ENCODE peak calls at places on chromosomes 1 and 21, in six cellular contexts. One of them, this sample, is unnamed.

GRCh38 chr21:34693192-34693810 is 24.5 kb downstream of the CLIC6 start:
- DNase-seq in pancreas: no peak
- DNase-seq in spleen: no peak
- DNase-seq in MM.1S: peak; percentile 78
- DNase-seq in left ventricle myocardium inferior: no peak
- DNase-seq in gastrocnemius medialis: peak; percentile 38
- DNase-seq in this sample: no peak

GRCh38 chr1:924619-925323 is 1.0 kb downstream of the SAMD11 start:
- DNase-seq in pancreas: peak; percentile 60
- DNase-seq in spleen: no peak
- DNase-seq in MM.1S: no peak
- DNase-seq in left ventricle myocardium inferior: no peak
- DNase-seq in gastrocnemius medialis: no peak
- DNase-seq in this sample: no peak

GRCh38 chr1:119531606-119532323 is 24.8 kb downstream of the HSD3B1 start:
- DNase-seq in pancreas: no peak
- DNase-seq in spleen: no peak
- DNase-seq in MM.1S: no peak
- DNase-seq in left ventricle myocardium inferior: no peak
- DNase-seq in gastrocnemius medialis: no peak
- DNase-seq in this sample: no peak

GRCh38 chr1:50538476-50538875 is 115.2 kb upstream of the DMRTA2 start:
- DNase-seq in pancreas: no peak
- DNase-seq in spleen: no peak
- DNase-seq in MM.1S: no peak
- DNase-seq in left ventricle myocardium inferior: no peak
- DNase-seq in gastrocnemius medialis: no peak
- DNase-seq in this sample: no peak

GRCh38 chr21:32412162-32412997 is at the start of gene EVA1C:
- DNase-seq in pancreas: peak; percentile 85
- DNase-seq in spleen: peak; percentile 86
- DNase-seq in MM.1S: no peak
- DNase-seq in left ventricle myocardium inferior: peak; percentile 78
- DNase-seq in gastrocnemius medialis: peak; percentile 39
- DNase-seq in this sample: peak; percentile 68

GRCh38 chr1:167927075-167927754 is 9.3 kb upstream of the DCAF6 start:
- DNase-seq in pancreas: no peak
- DNase-seq in spleen: no peak
- DNase-seq in MM.1S: no peak
- DNase-seq in left ventricle myocardium inferior: no peak
- DNase-seq in gastrocnemius medialis: no peak
- DNase-seq in this sample: no peak

GRCh38 chr1:193489191-193489590 is 302.8 kb upstream of the B3GALT2 start:
- DNase-seq in pancreas: no peak
- DNase-seq in spleen: no peak
- DNase-seq in MM.1S: no peak
- DNase-seq in left ventricle myocardium inferior: no peak
- DNase-seq in gastrocnemius medialis: no peak
- DNase-seq in this sample: no peak

GRCh38 chr1:75171876-75172275 is 37.7 kb downstream of the LHX8 start:
- DNase-seq in pancreas: no peak
- DNase-seq in spleen: no peak
- DNase-seq in MM.1S: no peak
- DNase-seq in left ventricle myocardium inferior: no peak
- DNase-seq in gastrocnemius medialis: no peak
- DNase-seq in this sample: no peak

GRCh38 chr1:234337233-234337632 is 36.0 kb upstream of the COA6 start:
- DNase-seq in pancreas: no peak
- DNase-seq in spleen: no peak
- DNase-seq in MM.1S: no peak
- DNase-seq in left ventricle myocardium inferior: no peak
- DNase-seq in gastrocnemius medialis: no peak
- DNase-seq in this sample: no peak

GRCh38 chr1:117173006-117173405 is 37.7 kb downstream of the VTCN1 start:
- DNase-seq in pancreas: no peak
- DNase-seq in spleen: no peak
- DNase-seq in MM.1S: no peak
- DNase-seq in left ventricle myocardium inferior: no peak
- DNase-seq in gastrocnemius medialis: no peak
- DNase-seq in this sample: no peak

GRCh38 chr1:67294836-67295622 is 12.6 kb upstream of the IL12RB2 start:
- DNase-seq in pancreas: no peak
- DNase-seq in spleen: no peak
- DNase-seq in MM.1S: no peak
- DNase-seq in left ventricle myocardium inferior: no peak
- DNase-seq in gastrocnemius medialis: no peak
- DNase-seq in this sample: no peak

GRCh38 chr1:53121319-53122172 is 20.9 kb downstream of the SLC1A7 start:
- DNase-seq in pancreas: no peak
- DNase-seq in spleen: no peak
- DNase-seq in MM.1S: no peak
- DNase-seq in left ventricle myocardium inferior: peak; percentile 69
- DNase-seq in gastrocnemius medialis: no peak
- DNase-seq in this sample: no peak

GRCh38 chr1:17903386-17903785 is 148.3 kb downstream of the ACTL8 start:
- DNase-seq in pancreas: peak; percentile 53
- DNase-seq in spleen: no peak
- DNase-seq in MM.1S: no peak
- DNase-seq in left ventricle myocardium inferior: no peak
- DNase-seq in gastrocnemius medialis: no peak
- DNase-seq in this sample: no peak

GRCh38 chr21:33871171-33871570 is 44.4 kb downstream of the ATP5PO start:
- DNase-seq in pancreas: no peak
- DNase-seq in spleen: no peak
- DNase-seq in MM.1S: no peak
- DNase-seq in left ventricle myocardium inferior: no peak
- DNase-seq in gastrocnemius medialis: no peak
- DNase-seq in this sample: no peak

GRCh38 chr1:110570307-110570706 is 35.9 kb downstream of the KCNA2 start:
- DNase-seq in pancreas: no peak
- DNase-seq in spleen: no peak
- DNase-seq in MM.1S: no peak
- DNase-seq in left ventricle myocardium inferior: no peak
- DNase-seq in gastrocnemius medialis: no peak
- DNase-seq in this sample: no peak

GRCh38 chr1:171948491-171948890 is 107.2 kb downstream of the DNM3 start:
- DNase-seq in pancreas: no peak
- DNase-seq in spleen: no peak
- DNase-seq in MM.1S: no peak
- DNase-seq in left ventricle myocardium inferior: no peak
- DNase-seq in gastrocnemius medialis: no peak
- DNase-seq in this sample: no peak

GRCh38 chr1:238624786-238625185 is 734.1 kb upstream of the ZP4 start:
- DNase-seq in pancreas: no peak
- DNase-seq in spleen: no peak
- DNase-seq in MM.1S: no peak
- DNase-seq in left ventricle myocardium inferior: no peak
- DNase-seq in gastrocnemius medialis: no peak
- DNase-seq in this sample: no peak

GRCh38 chr1:53111073-53111556 is 31.3 kb downstream of the SLC1A7 start:
- DNase-seq in pancreas: no peak
- DNase-seq in spleen: no peak
- DNase-seq in MM.1S: no peak
- DNase-seq in left ventricle myocardium inferior: no peak
- DNase-seq in gastrocnemius medialis: no peak
- DNase-seq in this sample: no peak

GRCh38 chr1:204923626-204924012 is 53.0 kb downstream of the NFASC start:
- DNase-seq in pancreas: no peak
- DNase-seq in spleen: no peak
- DNase-seq in MM.1S: no peak
- DNase-seq in left ventricle myocardium inferior: no peak
- DNase-seq in gastrocnemius medialis: no peak
- DNase-seq in this sample: no peak

GRCh38 chr1:100989306-100990077 is 36.1 kb downstream of the DPH5 start:
- DNase-seq in pancreas: no peak
- DNase-seq in spleen: no peak
- DNase-seq in MM.1S: no peak
- DNase-seq in left ventricle myocardium inferior: no peak
- DNase-seq in gastrocnemius medialis: no peak
- DNase-seq in this sample: no peak

GRCh38 chr1:161733526-161733925 is 12.2 kb downstream of the FCRLB start:
- DNase-seq in pancreas: no peak
- DNase-seq in spleen: no peak
- DNase-seq in MM.1S: no peak
- DNase-seq in left ventricle myocardium inferior: no peak
- DNase-seq in gastrocnemius medialis: no peak
- DNase-seq in this sample: no peak

GRCh38 chr1:146012703-146013565 is 8.6 kb downstream of the HJV start:
- DNase-seq in pancreas: no peak
- DNase-seq in spleen: no peak
- DNase-seq in MM.1S: peak; percentile 81
- DNase-seq in left ventricle myocardium inferior: no peak
- DNase-seq in gastrocnemius medialis: no peak
- DNase-seq in this sample: peak; percentile 65

GRCh38 chr1:230758705-230759354 is 11.6 kb downstream of the CAPN9 start:
- DNase-seq in pancreas: no peak
- DNase-seq in spleen: no peak
- DNase-seq in MM.1S: no peak
- DNase-seq in left ventricle myocardium inferior: no peak
- DNase-seq in gastrocnemius medialis: no peak
- DNase-seq in this sample: no peak

GRCh38 chr1:156233421-156234127 is 8.4 kb upstream of the BGLAP start:
- DNase-seq in pancreas: no peak
- DNase-seq in spleen: no peak
- DNase-seq in MM.1S: no peak
- DNase-seq in left ventricle myocardium inferior: no peak
- DNase-seq in gastrocnemius medialis: no peak
- DNase-seq in this sample: no peak

GRCh38 chr1:218668151-218668550 is 323.0 kb downstream of the TGFB2 start:
- DNase-seq in pancreas: no peak
- DNase-seq in spleen: no peak
- DNase-seq in MM.1S: no peak
- DNase-seq in left ventricle myocardium inferior: no peak
- DNase-seq in gastrocnemius medialis: no peak
- DNase-seq in this sample: no peak

GRCh38 chr1:62022348-62022747 is 172.3 kb upstream of the L1TD1 start:
- DNase-seq in pancreas: no peak
- DNase-seq in spleen: no peak
- DNase-seq in MM.1S: no peak
- DNase-seq in left ventricle myocardium inferior: no peak
- DNase-seq in gastrocnemius medialis: no peak
- DNase-seq in this sample: no peak
- H3K4me1 ChIP-seq in pancreas: no peaks in the 10 kb centered on the region
- H3K4me1 ChIP-seq in spleen: no peaks in the 10 kb centered on the region
- H3K4me1 ChIP-seq in MM.1S: no peaks in the 10 kb centered on the region
- H3K4me1 ChIP-seq in left ventricle myocardium inferior: peaks cover 37% of the 10 kb centered on the region
- H3K4me1 ChIP-seq in gastrocnemius medialis: peaks cover 17% of the 10 kb centered on the region
- H3K4me1 ChIP-seq in this sample: no peaks in the 10 kb centered on the region

GRCh38 chr1:158176399-158176798 is 4.3 kb upstream of the CD1D start:
- DNase-seq in pancreas: no peak
- DNase-seq in spleen: no peak
- DNase-seq in MM.1S: no peak
- DNase-seq in left ventricle myocardium inferior: no peak
- DNase-seq in gastrocnemius medialis: no peak
- DNase-seq in this sample: no peak

GRCh38 chr1:158180741-158181576 is at the start of gene CD1D:
- DNase-seq in pancreas: peak; percentile 24
- DNase-seq in spleen: peak; percentile 89
- DNase-seq in MM.1S: no peak
- DNase-seq in left ventricle myocardium inferior: peak; percentile 33
- DNase-seq in gastrocnemius medialis: no peak
- DNase-seq in this sample: no peak

GRCh38 chr1:158179301-158180041 is 1.2 kb upstream of the CD1D start:
- DNase-seq in pancreas: no peak
- DNase-seq in spleen: no peak
- DNase-seq in MM.1S: peak; percentile 70
- DNase-seq in left ventricle myocardium inferior: no peak
- DNase-seq in gastrocnemius medialis: no peak
- DNase-seq in this sample: no peak

GRCh38 chr1:158181577-158181922 is 855 bp downstream of the CD1D start:
- DNase-seq in pancreas: no peak
- DNase-seq in spleen: no peak
- DNase-seq in MM.1S: no peak
- DNase-seq in left ventricle myocardium inferior: no peak
- DNase-seq in gastrocnemius medialis: no peak
- DNase-seq in this sample: no peak

GRCh38 chr1:158177705-158178450 is 2.8 kb upstream of the CD1D start:
- DNase-seq in pancreas: peak; percentile 87
- DNase-seq in spleen: peak; percentile 97
- DNase-seq in MM.1S: peak; percentile 59
- DNase-seq in left ventricle myocardium inferior: peak; percentile 97
- DNase-seq in gastrocnemius medialis: peak; percentile 91
- DNase-seq in this sample: no peak
- H3K27me3 ChIP-seq in pancreas: peaks cover 3% of the 10 kb centered on the region
- H3K27me3 ChIP-seq in spleen: peaks cover 45% of the 10 kb centered on the region
- H3K27me3 ChIP-seq in MM.1S: peaks cover 95% of the 10 kb centered on the region
- H3K27me3 ChIP-seq in left ventricle myocardium inferior: peaks cover 5% of the 10 kb centered on the region
- H3K27me3 ChIP-seq in gastrocnemius medialis: no peaks in the 10 kb centered on the region
- H3K27me3 ChIP-seq in this sample: peaks cover 18% of the 10 kb centered on the region

GRCh38 chr1:46805755-46806154 is 6.9 kb downstream of the CYP4B1 start:
- DNase-seq in pancreas: no peak
- DNase-seq in spleen: no peak
- DNase-seq in MM.1S: no peak
- DNase-seq in left ventricle myocardium inferior: no peak
- DNase-seq in gastrocnemius medialis: no peak
- DNase-seq in this sample: no peak
- H3K27ac ChIP-seq in pancreas: no peak overlapping the region
- H3K27ac ChIP-seq in spleen: no peak overlapping the region
- H3K27ac ChIP-seq in MM.1S: no peak overlapping the region
- H3K27ac ChIP-seq in left ventricle myocardium inferior: peak overlapping the region; percentile 97
- H3K27ac ChIP-seq in gastrocnemius medialis: peak overlapping the region; percentile 81
- H3K27ac ChIP-seq in this sample: no peak overlapping the region

GRCh38 chr1:206703647-206704046 is 18.9 kb downstream of the MAPKAPK2 start:
- DNase-seq in pancreas: no peak
- DNase-seq in spleen: no peak
- DNase-seq in MM.1S: peak; percentile 31
- DNase-seq in left ventricle myocardium inferior: no peak
- DNase-seq in gastrocnemius medialis: no peak
- DNase-seq in this sample: peak; percentile 57
- H3K4me1 ChIP-seq in pancreas: peaks cover 50% of the 10 kb centered on the region
- H3K4me1 ChIP-seq in spleen: peaks cover 99% of the 10 kb centered on the region
- H3K4me1 ChIP-seq in MM.1S: peaks cover 29% of the 10 kb centered on the region
- H3K4me1 ChIP-seq in left ventricle myocardium inferior: peaks cover 100% of the 10 kb centered on the region
- H3K4me1 ChIP-seq in gastrocnemius medialis: peaks cover 100% of the 10 kb centered on the region
- H3K4me1 ChIP-seq in this sample: peaks cover 56% of the 10 kb centered on the region

GRCh38 chr1:20481643-20482498 is 4.1 kb downstream of the CAMK2N1 start:
- DNase-seq in pancreas: no peak
- DNase-seq in spleen: no peak
- DNase-seq in MM.1S: no peak
- DNase-seq in left ventricle myocardium inferior: no peak
- DNase-seq in gastrocnemius medialis: no peak
- DNase-seq in this sample: no peak
- H3K27me3 ChIP-seq in pancreas: peaks cover 14% of the 10 kb centered on the region
- H3K27me3 ChIP-seq in spleen: peaks cover 100% of the 10 kb centered on the region
- H3K27me3 ChIP-seq in MM.1S: peaks cover 92% of the 10 kb centered on the region
- H3K27me3 ChIP-seq in left ventricle myocardium inferior: peaks cover 98% of the 10 kb centered on the region
- H3K27me3 ChIP-seq in gastrocnemius medialis: peaks cover 54% of the 10 kb centered on the region
- H3K27me3 ChIP-seq in this sample: peaks cover 25% of the 10 kb centered on the region

DNA sequence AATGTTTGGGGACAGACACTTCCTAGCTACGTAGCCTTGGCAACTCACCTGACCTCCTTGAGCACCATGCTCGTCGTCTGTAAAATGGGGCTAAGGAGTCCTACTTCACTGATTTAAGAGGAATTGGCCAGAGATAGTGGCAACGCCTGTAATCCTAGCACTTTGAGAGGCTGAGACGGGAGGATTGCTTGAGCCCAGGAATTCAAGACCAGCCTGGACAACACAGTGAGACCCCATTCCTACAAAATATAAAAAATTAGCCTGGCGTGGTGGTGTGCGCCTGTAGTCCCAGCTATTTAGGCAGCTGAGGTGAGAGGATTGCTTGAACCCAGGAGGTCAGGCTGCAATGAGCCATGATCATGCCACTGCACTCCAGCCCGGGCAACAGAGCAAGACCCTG is 4.5 kb downstream of the SYTL1 start:
- DNase-seq in pancreas: no peak
- DNase-seq in spleen: no peak
- DNase-seq in MM.1S: no peak
- DNase-seq in left ventricle myocardium inferior: no peak
- DNase-seq in gastrocnemius medialis: no peak
- DNase-seq in this sample: no peak
- H3K27ac ChIP-seq in pancreas: no peak overlapping the region
- H3K27ac ChIP-seq in spleen: no peak overlapping the region
- H3K27ac ChIP-seq in MM.1S: no peak overlapping the region
- H3K27ac ChIP-seq in left ventricle myocardium inferior: no peak overlapping the region
- H3K27ac ChIP-seq in gastrocnemius medialis: no peak overlapping the region
- H3K27ac ChIP-seq in this sample: no peak overlapping the region